ENCODE peak calls at places on chromosome 15, in five cellular contexts. One of them, this sample, is unnamed.

GRCh38 chr15:67091966-67092677 is 26.7 kb downstream of the SMAD3 start:
- DNase-seq in activated CD4-positive, alpha-beta T cell treated with anti-CD3 and anti-CD28 coated beads for 36 hours: no peak
- DNase-seq in stimulated activated effector memory CD8-positive, alpha-beta T cell treated with anti-CD3 and anti-CD28 coated beads, Interleukin-12 subunit alpha, Interleukin-12 subunit beta, amount 100 ng/mL, for 72 hours: no peak
- DNase-seq in neural progenitor cell: peak
- DNase-seq in mucosa of gallbladder: no peak
- DNase-seq in this sample: no peak

GRCh38 chr15:39092761-39093160 is 488.1 kb upstream of the THBS1 start:
- DNase-seq in neural progenitor cell: no peak
- DNase-seq in stimulated activated effector memory CD8-positive, alpha-beta T cell treated with anti-CD3 and anti-CD28 coated beads, Interleukin-12 subunit alpha, Interleukin-12 subunit beta, amount 100 ng/mL, for 72 hours: no peak
- DNase-seq in mucosa of gallbladder: no peak
- DNase-seq in activated CD4-positive, alpha-beta T cell treated with anti-CD3 and anti-CD28 coated beads for 36 hours: no peak
- DNase-seq in this sample: no peak

GRCh38 chr15:100914876-100915275 is 4.3 kb upstream of the LRRK1 start:
- DNase-seq in activated CD4-positive, alpha-beta T cell treated with anti-CD3 and anti-CD28 coated beads for 36 hours: no peak
- DNase-seq in neural progenitor cell: peak
- DNase-seq in mucosa of gallbladder: no peak
- DNase-seq in stimulated activated effector memory CD8-positive, alpha-beta T cell treated with anti-CD3 and anti-CD28 coated beads, Interleukin-12 subunit alpha, Interleukin-12 subunit beta, amount 100 ng/mL, for 72 hours: no peak
- DNase-seq in this sample: no peak

GRCh38 chr15:71203573-71204444 is 88.5 kb downstream of the THSD4 start:
- DNase-seq in neural progenitor cell: peak
- DNase-seq in stimulated activated effector memory CD8-positive, alpha-beta T cell treated with anti-CD3 and anti-CD28 coated beads, Interleukin-12 subunit alpha, Interleukin-12 subunit beta, amount 100 ng/mL, for 72 hours: no peak
- DNase-seq in activated CD4-positive, alpha-beta T cell treated with anti-CD3 and anti-CD28 coated beads for 36 hours: no peak
- DNase-seq in mucosa of gallbladder: no peak
- DNase-seq in this sample: no peak

GRCh38 chr15:63291507-63291906 is 14.1 kb downstream of the APH1B start:
- DNase-seq in stimulated activated effector memory CD8-positive, alpha-beta T cell treated with anti-CD3 and anti-CD28 coated beads, Interleukin-12 subunit alpha, Interleukin-12 subunit beta, amount 100 ng/mL, for 72 hours: no peak
- DNase-seq in activated CD4-positive, alpha-beta T cell treated with anti-CD3 and anti-CD28 coated beads for 36 hours: no peak
- DNase-seq in neural progenitor cell: no peak
- DNase-seq in mucosa of gallbladder: no peak
- DNase-seq in this sample: no peak

GRCh38 chr15:77527164-77527778 is 105.4 kb downstream of the LINGO1 start:
- DNase-seq in neural progenitor cell: peak
- DNase-seq in stimulated activated effector memory CD8-positive, alpha-beta T cell treated with anti-CD3 and anti-CD28 coated beads, Interleukin-12 subunit alpha, Interleukin-12 subunit beta, amount 100 ng/mL, for 72 hours: no peak
- DNase-seq in activated CD4-positive, alpha-beta T cell treated with anti-CD3 and anti-CD28 coated beads for 36 hours: no peak
- DNase-seq in mucosa of gallbladder: no peak
- DNase-seq in this sample: no peak

GRCh38 chr15:79988448-79989117 is 17.6 kb upstream of the BCL2A1 start:
- DNase-seq in stimulated activated effector memory CD8-positive, alpha-beta T cell treated with anti-CD3 and anti-CD28 coated beads, Interleukin-12 subunit alpha, Interleukin-12 subunit beta, amount 100 ng/mL, for 72 hours: no peak
- DNase-seq in activated CD4-positive, alpha-beta T cell treated with anti-CD3 and anti-CD28 coated beads for 36 hours: no peak
- DNase-seq in neural progenitor cell: no peak
- DNase-seq in mucosa of gallbladder: no peak
- DNase-seq in this sample: no peak

GRCh38 chr15:40633178-40633577 is 39.1 kb downstream of the KNL1 start:
- DNase-seq in neural progenitor cell: no peak
- DNase-seq in activated CD4-positive, alpha-beta T cell treated with anti-CD3 and anti-CD28 coated beads for 36 hours: no peak
- DNase-seq in mucosa of gallbladder: no peak
- DNase-seq in stimulated activated effector memory CD8-positive, alpha-beta T cell treated with anti-CD3 and anti-CD28 coated beads, Interleukin-12 subunit alpha, Interleukin-12 subunit beta, amount 100 ng/mL, for 72 hours: no peak
- DNase-seq in this sample: no peak

GRCh38 chr15:73078722-73079121 is 26.5 kb downstream of the NEO1 start:
- DNase-seq in neural progenitor cell: peak
- DNase-seq in activated CD4-positive, alpha-beta T cell treated with anti-CD3 and anti-CD28 coated beads for 36 hours: no peak
- DNase-seq in mucosa of gallbladder: peak
- DNase-seq in stimulated activated effector memory CD8-positive, alpha-beta T cell treated with anti-CD3 and anti-CD28 coated beads, Interleukin-12 subunit alpha, Interleukin-12 subunit beta, amount 100 ng/mL, for 72 hours: no peak
- DNase-seq in this sample: no peak

GRCh38 chr15:67201136-67201535 is 53.3 kb downstream of the AAGAB start:
- DNase-seq in mucosa of gallbladder: no peak
- DNase-seq in neural progenitor cell: peak
- DNase-seq in stimulated activated effector memory CD8-positive, alpha-beta T cell treated with anti-CD3 and anti-CD28 coated beads, Interleukin-12 subunit alpha, Interleukin-12 subunit beta, amount 100 ng/mL, for 72 hours: no peak
- DNase-seq in activated CD4-positive, alpha-beta T cell treated with anti-CD3 and anti-CD28 coated beads for 36 hours: no peak
- DNase-seq in this sample: no peak

GRCh38 chr15:74955796-74956647 is 550 bp downstream of the RPP25 start:
- DNase-seq in neural progenitor cell: peak
- DNase-seq in stimulated activated effector memory CD8-positive, alpha-beta T cell treated with anti-CD3 and anti-CD28 coated beads, Interleukin-12 subunit alpha, Interleukin-12 subunit beta, amount 100 ng/mL, for 72 hours: no peak
- DNase-seq in mucosa of gallbladder: peak
- DNase-seq in activated CD4-positive, alpha-beta T cell treated with anti-CD3 and anti-CD28 coated beads for 36 hours: peak
- DNase-seq in this sample: peak